ENCODE peak calls at places on chromosomes 16 and 17, in four cellular contexts. One of them, this sample, is unnamed.

GRCh38 chr17:56821847-56822534 is 11.7 kb downstream of the C17orf67 start:
- DNase-seq in SK-N-SH: no peak
- DNase-seq in GM12878: no peak
- DNase-seq in K562: no peak
- DNase-seq in this sample: no peak

GRCh38 chr17:67575325-67575724 is 142.4 kb upstream of the NOL11 start:
- DNase-seq in GM12878: peak
- DNase-seq in SK-N-SH: no peak
- DNase-seq in K562: peak
- DNase-seq in this sample: no peak

GRCh38 chr17:40576113-40576740 is 11.0 kb upstream of the CCR7 start:
- DNase-seq in GM12878: no peak
- DNase-seq in SK-N-SH: no peak
- DNase-seq in K562: no peak
- DNase-seq in this sample: no peak

GRCh38 chr16:67150833-67151396 is at the start of gene B3GNT9:
- DNase-seq in K562: peak
- DNase-seq in GM12878: no peak
- DNase-seq in SK-N-SH: peak
- DNase-seq in this sample: peak

GRCh38 chr17:77405867-77406513 is 265.2 kb downstream of the SEC14L1 start:
- DNase-seq in K562: no peak
- DNase-seq in SK-N-SH: no peak
- DNase-seq in GM12878: no peak
- DNase-seq in this sample: no peak

GRCh38 chr16:88453217-88453531 is at the start of gene ZFPM1:
- DNase-seq in K562: no peak
- DNase-seq in SK-N-SH: no peak
- DNase-seq in GM12878: no peak
- DNase-seq in this sample: no peak

GRCh38 chr16:914453-914852 is 56.3 kb downstream of the LMF1 start:
- DNase-seq in K562: no peak
- DNase-seq in GM12878: peak
- DNase-seq in SK-N-SH: no peak
- DNase-seq in this sample: no peak

GRCh38 chr17:67216544-67217320 is 28.3 kb downstream of the HELZ start:
- DNase-seq in SK-N-SH: no peak
- DNase-seq in GM12878: no peak
- DNase-seq in K562: no peak
- DNase-seq in this sample: no peak

GRCh38 chr16:1338119-1338730 is 4.8 kb downstream of the BAIAP3 start:
- DNase-seq in SK-N-SH: peak
- DNase-seq in K562: peak
- DNase-seq in GM12878: no peak
- DNase-seq in this sample: peak

GRCh38 chr17:2070241-2071023 is 15.5 kb downstream of the HIC1 start:
- DNase-seq in K562: no peak
- DNase-seq in SK-N-SH: no peak
- DNase-seq in GM12878: peak
- DNase-seq in this sample: peak

GRCh38 chr17:376936-377863 is 24.6 kb upstream of the RPH3AL start:
- DNase-seq in K562: no peak
- DNase-seq in GM12878: no peak
- DNase-seq in SK-N-SH: no peak
- DNase-seq in this sample: no peak

GRCh38 chr16:80526418-80527061 is 14.3 kb upstream of the DYNLRB2 start:
- DNase-seq in SK-N-SH: peak
- DNase-seq in K562: peak
- DNase-seq in GM12878: no peak
- DNase-seq in this sample: peak

GRCh38 chr16:24525970-24526559 is 13.3 kb upstream of the RBBP6 start:
- DNase-seq in SK-N-SH: no peak
- DNase-seq in GM12878: no peak
- DNase-seq in K562: no peak
- DNase-seq in this sample: no peak

GRCh38 chr16:82699711-82700495 is 73.1 kb downstream of the CDH13 start:
- DNase-seq in SK-N-SH: no peak
- DNase-seq in K562: no peak
- DNase-seq in GM12878: no peak
- DNase-seq in this sample: no peak

GRCh38 chr16:9102379-9102778 is 10.9 kb downstream of the HAPSTR1 start:
- DNase-seq in GM12878: no peak
- DNase-seq in K562: no peak
- DNase-seq in SK-N-SH: no peak
- DNase-seq in this sample: no peak

GRCh38 chr17:79794659-79795511 is 2.0 kb downstream of the CBX8 start:
- DNase-seq in GM12878: no peak
- DNase-seq in SK-N-SH: no peak
- DNase-seq in K562: no peak
- DNase-seq in this sample: peak

GRCh38 chr16:75965504-75966374 is 239.4 kb upstream of the CPHXL start:
- DNase-seq in SK-N-SH: no peak
- DNase-seq in GM12878: no peak
- DNase-seq in K562: no peak
- DNase-seq in this sample: no peak

GRCh38 chr16:54511181-54511731 is 224.7 kb upstream of the IRX3 start:
- DNase-seq in K562: no peak
- DNase-seq in GM12878: no peak
- DNase-seq in SK-N-SH: no peak
- DNase-seq in this sample: no peak

GRCh38 chr17:1896243-1897163 is 66.7 kb downstream of the RPA1 start:
- DNase-seq in SK-N-SH: no peak
- DNase-seq in K562: no peak
- DNase-seq in GM12878: peak
- DNase-seq in this sample: no peak

GRCh38 chr17:47628014-47628413 is 21.7 kb upstream of the KPNB1 start:
- DNase-seq in GM12878: no peak
- DNase-seq in K562: no peak
- DNase-seq in SK-N-SH: no peak
- DNase-seq in this sample: no peak

GRCh38 chr17:76314392-76315227 is 6.5 kb upstream of the QRICH2 start:
- DNase-seq in K562: no peak
- DNase-seq in SK-N-SH: no peak
- DNase-seq in GM12878: no peak
- DNase-seq in this sample: no peak

GRCh38 chr16:75402174-75402820 is 31.0 kb downstream of the CFDP1 start:
- DNase-seq in GM12878: no peak
- DNase-seq in K562: no peak
- DNase-seq in SK-N-SH: no peak
- DNase-seq in this sample: no peak

GRCh38 chr17:2580641-2581040 is 12.8 kb upstream of the PAFAH1B1 start:
- DNase-seq in K562: no peak
- DNase-seq in GM12878: no peak
- DNase-seq in SK-N-SH: no peak
- DNase-seq in this sample: no peak

GRCh38 chr16:17362191-17362590 is 108.6 kb downstream of the XYLT1 start:
- DNase-seq in GM12878: no peak
- DNase-seq in K562: no peak
- DNase-seq in SK-N-SH: no peak
- DNase-seq in this sample: no peak

GRCh38 chr16:85928411-85928820 is 29.5 kb downstream of the IRF8 start:
- DNase-seq in K562: no peak
- DNase-seq in GM12878: no peak
- DNase-seq in SK-N-SH: no peak
- DNase-seq in this sample: no peak

GRCh38 chr16:78249056-78249455 is 149.6 kb downstream of the WWOX start:
- DNase-seq in SK-N-SH: no peak
- DNase-seq in GM12878: no peak
- DNase-seq in K562: peak
- DNase-seq in this sample: peak

GRCh38 chr17:8117980-8118768 is at the start of gene ALOXE3:
- DNase-seq in SK-N-SH: peak
- DNase-seq in GM12878: no peak
- DNase-seq in K562: peak
- DNase-seq in this sample: peak

GRCh38 chr16:67190041-67190440 is at the start of gene EXOC3L1:
- DNase-seq in K562: no peak
- DNase-seq in SK-N-SH: no peak
- DNase-seq in GM12878: no peak
- DNase-seq in this sample: peak

GRCh38 chr16:74623214-74623842 is 16.4 kb upstream of the GLG1 start:
- DNase-seq in GM12878: no peak
- DNase-seq in SK-N-SH: peak
- DNase-seq in K562: peak
- DNase-seq in this sample: no peak

GRCh38 chr16:27721548-27722265 is 171.8 kb downstream of the KATNIP start:
- DNase-seq in SK-N-SH: peak
- DNase-seq in K562: peak
- DNase-seq in GM12878: no peak
- DNase-seq in this sample: no peak

GRCh38 chr16:57693539-57693938 is 1.1 kb upstream of the DRC7 start:
- DNase-seq in SK-N-SH: no peak
- DNase-seq in K562: no peak
- DNase-seq in GM12878: no peak
- DNase-seq in this sample: no peak

GRCh38 chr16:57694191-57694555 is 433 bp upstream of the DRC7 start:
- DNase-seq in SK-N-SH: no peak
- DNase-seq in K562: no peak
- DNase-seq in GM12878: no peak
- DNase-seq in this sample: no peak

GRCh38 chr16:57696240-57696639 is 1.6 kb downstream of the DRC7 start:
- DNase-seq in SK-N-SH: no peak
- DNase-seq in GM12878: no peak
- DNase-seq in K562: peak
- DNase-seq in this sample: no peak

GRCh38 chr16:57695378-57696054 is 910 bp downstream of the DRC7 start:
- DNase-seq in K562: peak
- DNase-seq in GM12878: no peak
- DNase-seq in SK-N-SH: no peak
- DNase-seq in this sample: no peak

DNA sequence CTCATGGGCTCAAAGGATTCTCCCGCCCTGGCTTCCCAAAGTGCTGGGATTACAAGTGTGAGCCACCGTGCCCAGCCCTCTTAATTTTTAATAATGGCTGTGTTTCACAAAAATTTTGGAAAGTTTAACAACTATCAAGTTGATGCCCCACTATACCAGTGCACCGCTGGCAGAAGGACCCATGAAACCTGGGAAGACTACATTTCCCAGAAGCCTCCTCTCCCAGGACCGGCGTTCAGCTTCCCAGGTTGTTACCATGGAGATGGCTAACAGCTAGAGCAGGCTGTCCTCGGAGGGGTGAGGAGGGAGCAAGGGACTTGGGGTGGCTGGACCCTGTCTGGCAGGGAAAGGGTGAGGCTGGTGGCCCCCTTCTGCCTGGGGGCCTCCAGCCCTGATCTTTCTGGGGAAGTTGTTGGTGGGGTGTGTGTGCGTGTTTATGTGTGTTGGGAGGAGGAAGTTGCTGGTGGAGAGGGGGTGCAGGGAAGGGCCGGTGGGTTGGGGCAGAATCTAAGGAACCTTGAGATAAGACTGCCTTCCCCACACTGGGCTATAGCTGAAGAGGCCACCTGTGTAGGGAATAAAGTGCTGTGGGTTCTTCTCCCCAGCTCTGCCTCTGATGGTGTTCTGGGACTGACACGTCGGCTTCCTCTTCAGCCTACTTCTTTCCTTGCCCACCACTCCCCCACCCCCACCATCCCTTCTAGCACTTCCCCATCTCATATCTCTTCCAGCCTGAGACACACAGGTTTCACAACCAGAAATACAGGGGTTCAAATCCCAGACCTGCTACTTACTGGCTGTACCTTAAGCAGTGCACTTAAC is at the start of gene DRC7:
- DNase-seq in GM12878: no peak
- DNase-seq in SK-N-SH: peak
- DNase-seq in K562: peak
- DNase-seq in this sample: peak
- TF ChIP-seq USF1 in GM12878: no peak
- TF ChIP-seq USF1 in SK-N-SH: no peak
- TF ChIP-seq USF1 in K562: no peak
- TF ChIP-seq USF1 in this sample: no peak

GRCh38 chr16:21338537-21339268 is 60.6 kb upstream of the CRYM start:
- DNase-seq in K562: no peak
- DNase-seq in GM12878: no peak
- DNase-seq in SK-N-SH: no peak
- DNase-seq in this sample: no peak
- TF ChIP-seq USF1 in K562: no peak
- TF ChIP-seq USF1 in GM12878: no peak
- TF ChIP-seq USF1 in SK-N-SH: no peak
- TF ChIP-seq USF1 in this sample: no peak

DNA sequence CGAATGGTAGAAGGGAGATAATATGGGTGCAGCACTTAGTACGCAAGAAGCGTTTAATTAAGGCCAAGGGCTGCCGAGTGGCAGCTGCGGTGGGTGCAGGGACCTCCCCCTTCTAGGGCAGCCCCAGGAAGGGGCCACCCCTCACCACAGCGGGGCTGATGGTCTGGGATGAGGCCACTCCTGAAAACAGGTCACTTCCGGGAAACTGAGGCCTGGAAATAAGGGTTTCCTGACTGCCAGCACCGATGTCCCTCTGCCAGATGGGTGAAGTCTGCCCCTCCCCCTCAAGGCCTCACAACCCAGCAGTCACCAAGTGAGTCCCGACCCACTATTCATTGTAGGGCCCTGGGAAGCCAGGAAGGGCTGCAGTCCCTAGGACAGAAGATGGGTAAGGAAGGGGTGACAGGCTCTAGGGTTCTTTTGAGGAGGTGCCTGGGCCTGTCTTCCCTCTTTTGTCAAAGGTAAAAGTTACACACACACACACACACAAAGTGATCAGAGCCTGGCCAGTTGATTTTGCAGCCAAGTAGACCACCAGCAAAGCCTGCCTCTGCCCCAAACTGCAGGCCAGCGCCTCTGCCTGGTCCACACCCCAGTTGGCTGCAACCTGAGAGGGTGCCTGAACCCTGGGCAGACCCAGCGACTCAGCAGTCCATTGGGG is 12.5 kb downstream of the SREBF1 start:
- DNase-seq in K562: no peak
- DNase-seq in GM12878: no peak
- DNase-seq in SK-N-SH: peak
- DNase-seq in this sample: no peak
- TF ChIP-seq USF1 in K562: no peak
- TF ChIP-seq USF1 in GM12878: no peak
- TF ChIP-seq USF1 in SK-N-SH: no peak
- TF ChIP-seq USF1 in this sample: peak

DNA sequence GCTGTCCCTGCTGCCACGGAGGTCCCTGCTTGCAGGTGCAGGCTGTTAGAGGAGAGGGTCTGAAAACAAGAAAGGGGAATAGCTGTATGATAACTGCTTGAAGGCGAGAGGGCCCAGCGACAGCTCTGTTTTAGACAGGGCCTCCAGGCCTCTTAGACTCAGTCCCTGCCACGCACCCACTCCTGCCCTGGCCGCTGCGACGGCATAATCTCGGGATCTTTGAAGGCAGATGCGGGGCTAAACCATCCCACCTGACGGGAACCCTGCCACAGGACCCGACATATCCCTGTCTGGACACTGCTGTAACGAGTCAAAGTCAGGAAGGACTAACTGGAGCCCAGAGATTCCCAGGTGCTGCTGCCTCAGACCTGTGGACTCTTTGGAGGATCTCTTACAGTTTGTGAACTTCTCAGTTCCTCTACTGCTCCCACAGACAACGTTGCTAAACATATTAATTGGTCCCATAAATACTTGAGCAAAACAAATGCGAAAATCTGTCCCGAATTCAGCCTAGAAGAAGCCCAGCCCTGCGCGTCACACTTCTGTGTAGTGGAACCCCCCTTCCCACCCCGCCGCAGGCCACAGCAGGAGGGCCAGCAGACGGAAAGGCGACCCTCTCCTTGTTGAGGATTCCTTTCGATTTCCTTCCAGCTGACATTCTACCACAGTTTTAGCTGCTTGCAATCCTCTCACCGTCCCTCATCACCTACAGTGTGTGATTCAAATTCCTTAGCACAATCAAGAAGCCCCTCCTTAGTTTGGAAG is 998 bp upstream of the TMEM11 start:
- DNase-seq in SK-N-SH: no peak
- DNase-seq in GM12878: no peak
- DNase-seq in K562: peak
- DNase-seq in this sample: peak
- TF ChIP-seq USF1 in SK-N-SH: no peak
- TF ChIP-seq USF1 in GM12878: no peak
- TF ChIP-seq USF1 in K562: no peak
- TF ChIP-seq USF1 in this sample: no peak

This sample was measured in WTC11.